ENCODE peak calls at places on chromosomes 6 and 20, in six cellular contexts. Z is H1, G is IMR-90, T is H9, E is trophoblast cell, B is mesenchymal stem cell. S is an unnamed sample.

GRCh38 chr6:140174509-140174908 is 800.1 kb upstream of the CITED2 start:
- DNase-seq in G (peak), Z (no peak), B (peak), E (peak), T (no peak), S (no peak)

GRCh38 chr6:93352604-93353003 is 66.8 kb downstream of the EPHA7 start:
- DNase-seq in Z (no peak), E (no peak), T (no peak), B (no peak), G (no peak), S (no peak)

GRCh38 chr20:23884771-23885162 is 5.2 kb upstream of the CST5 start:
- DNase-seq in Z (no peak), G (no peak), B (no peak), T (no peak), E (no peak), S (no peak)

GRCh38 chr6:9039258-9039657 is 603.9 kb upstream of the SLC35B3 start:
- DNase-seq in B (no peak), T (no peak), G (no peak), E (peak), Z (no peak), S (no peak)

GRCh38 chr6:47924001-47924400 is 142.2 kb downstream of the OPN5 start:
- DNase-seq in G (no peak), T (no peak), B (no peak), Z (no peak), E (no peak), S (no peak)

GRCh38 chr6:156423075-156423474 is 354.1 kb upstream of the ARID1B start:
- DNase-seq in B (peak), E (no peak), Z (no peak), G (no peak), T (no peak), S (no peak)

GRCh38 chr6:10434235-10434634 is 19.4 kb upstream of the TFAP2A start:
- DNase-seq in B (no peak), Z (no peak), G (peak), T (no peak), E (peak), S (no peak)

GRCh38 chr6:71294121-71294523 is 5.5 kb downstream of the OGFRL1 start:
- DNase-seq in E (no peak), G (peak), Z (no peak), B (peak), T (no peak), S (no peak)

GRCh38 chr6:99604161-99605073 is 2.2 kb upstream of the PRDM13 start:
- DNase-seq in T (peak), B (no peak), E (no peak), G (no peak), Z (peak), S (no peak)

GRCh38 chr20:57065646-57066045 is 200.8 kb downstream of the BMP7 start:
- DNase-seq in B (peak), E (peak), Z (no peak), G (no peak), T (no peak), S (no peak)

GRCh38 chr6:155188707-155189496 is 74.9 kb upstream of the CLDN20 start:
- DNase-seq in Z (no peak), B (peak), E (no peak), T (no peak), G (peak), S (no peak)

GRCh38 chr6:125183391-125183790 is 29.8 kb downstream of the TPD52L1 start:
- DNase-seq in E (no peak), B (peak), Z (no peak), G (no peak), T (no peak), S (no peak)

GRCh38 chr6:108714012-108714773 is 134.0 kb upstream of the ARMC2 start:
- DNase-seq in E (no peak), Z (no peak), G (peak), B (peak), T (no peak), S (no peak)

GRCh38 chr6:85405853-85406198 is 44.1 kb upstream of the NT5E start:
- DNase-seq in E (peak), T (no peak), B (no peak), Z (no peak), G (no peak), S (no peak)

GRCh38 chr6:3697609-3698008 is 53.9 kb downstream of the PXDC1 start:
- DNase-seq in G (peak), E (peak), T (no peak), B (peak), Z (no peak), S (no peak)

GRCh38 chr6:157707576-157707975 is 115.5 kb upstream of the SNX9 start:
- DNase-seq in B (no peak), T (no peak), E (no peak), G (no peak), Z (no peak), S (no peak)

GRCh38 chr6:20534906-20535305 is 649 bp downstream of the CDKAL1 start:
- DNase-seq in E (no peak), Z (peak), B (no peak), G (no peak), T (no peak), S (no peak)

GRCh38 chr20:6819599-6819998 is 52.1 kb downstream of the BMP2 start:
- DNase-seq in T (no peak), G (no peak), B (peak), E (no peak), Z (no peak), S (no peak)

GRCh38 chr20:6311097-6311496 is 188.3 kb upstream of the FERMT1 start:
- DNase-seq in E (no peak), Z (no peak), G (no peak), B (no peak), T (no peak), S (no peak)

GRCh38 chr6:46104209-46104608 is 25.6 kb upstream of the ENPP4 start:
- DNase-seq in E (no peak), G (no peak), T (no peak), Z (no peak), B (no peak), S (no peak)

GRCh38 chr20:54361485-54361884 is 113.9 kb upstream of the DOK5 start:
- DNase-seq in B (no peak), T (no peak), Z (no peak), G (no peak), E (no peak), S (no peak)

GRCh38 chr20:54364919-54365318 is 110.5 kb upstream of the DOK5 start:
- DNase-seq in G (no peak), E (peak), B (no peak), Z (no peak), T (no peak), S (no peak)

GRCh38 chr20:54364365-54364764 is 111.0 kb upstream of the DOK5 start:
- DNase-seq in B (no peak), E (no peak), G (no peak), Z (no peak), T (no peak), S (no peak)

GRCh38 chr20:54366669-54367068 is 108.7 kb upstream of the DOK5 start:
- DNase-seq in T (no peak), E (no peak), Z (no peak), B (no peak), G (no peak), S (no peak)

GRCh38 chr20:54362283-54362682 is 113.1 kb upstream of the DOK5 start:
- DNase-seq in Z (no peak), B (no peak), G (no peak), T (no peak), E (no peak), S (no peak)
- H3K23ac ChIP-seq in Z (no peak), B (no peak), G (no peak), T (no peak), E (no peak), S (no peak)

GRCh38 chr6:28863607-28864320 is 60.0 kb downstream of the TRIM27 start:
- DNase-seq in Z (peak), T (peak), B (peak), G (peak), E (peak), S (peak)
- H2AFZ ChIP-seq in Z (peak), T (peak), B (peak), G (peak), E (peak), S (peak)

GRCh38 chr6:105985098-105985815 is 100.9 kb upstream of the PRDM1 start:
- DNase-seq in G (no peak), E (no peak), Z (no peak), B (peak), T (no peak), S (no peak)

GRCh38 chr6:105981002-105981887 is 104.9 kb upstream of the PRDM1 start:
- DNase-seq in Z (peak), E (no peak), B (peak), G (no peak), T (peak), S (no peak)

GRCh38 chr6:105983763-105984162 is 102.4 kb upstream of the PRDM1 start:
- DNase-seq in E (no peak), Z (no peak), G (no peak), B (no peak), T (no peak), S (no peak)

GRCh38 chr6:105982761-105983600 is 103.2 kb upstream of the PRDM1 start:
- DNase-seq in G (no peak), E (no peak), Z (no peak), B (no peak), T (no peak), S (no peak)

DNA sequence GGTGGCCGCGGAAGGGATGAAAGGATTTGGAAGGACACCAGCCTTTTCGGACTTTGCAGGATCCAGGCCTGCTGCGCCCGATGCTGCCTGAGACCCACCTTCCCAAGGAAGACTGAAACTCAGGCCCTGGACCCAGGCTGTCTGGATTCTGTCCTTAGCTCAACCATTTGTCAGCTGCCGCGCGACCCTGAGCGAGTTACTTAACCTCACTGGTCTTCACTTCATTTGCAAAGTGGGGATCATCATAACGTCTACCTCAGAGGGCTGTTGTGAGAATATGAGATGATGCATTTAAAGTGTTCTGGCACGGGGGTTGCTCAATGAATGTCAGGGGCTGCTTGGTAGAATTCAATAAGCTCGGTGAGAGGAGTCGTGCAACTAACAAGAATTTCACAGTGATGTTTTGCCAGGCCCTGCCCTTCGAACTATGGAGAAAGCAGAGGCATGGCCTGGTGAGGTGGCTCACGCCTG is 104.2 kb upstream of the PRDM1 start:
- DNase-seq in B (no peak), T (no peak), G (no peak), E (no peak), Z (peak), S (no peak)
- H3K23ac ChIP-seq in B (no peak), T (no peak), G (no peak), E (no peak), Z (no peak), S (no peak)

GRCh38 chr6:28807682-28808280 is 116.0 kb downstream of the TRIM27 start:
- DNase-seq in B (peak), E (peak), Z (peak), T (peak), G (peak), S (no peak)

GRCh38 chr6:28808383-28808782 is 115.4 kb downstream of the TRIM27 start:
- DNase-seq in Z (no peak), G (no peak), B (no peak), E (no peak), T (no peak), S (no peak)

GRCh38 chr6:28811873-28812272 is 111.9 kb downstream of the TRIM27 start:
- DNase-seq in B (peak), T (no peak), E (no peak), Z (no peak), G (peak), S (no peak)

GRCh38 chr6:28810655-28811053 is 113.1 kb downstream of the TRIM27 start:
- DNase-seq in B (no peak), G (no peak), T (no peak), Z (no peak), E (no peak), S (no peak)

DNA sequence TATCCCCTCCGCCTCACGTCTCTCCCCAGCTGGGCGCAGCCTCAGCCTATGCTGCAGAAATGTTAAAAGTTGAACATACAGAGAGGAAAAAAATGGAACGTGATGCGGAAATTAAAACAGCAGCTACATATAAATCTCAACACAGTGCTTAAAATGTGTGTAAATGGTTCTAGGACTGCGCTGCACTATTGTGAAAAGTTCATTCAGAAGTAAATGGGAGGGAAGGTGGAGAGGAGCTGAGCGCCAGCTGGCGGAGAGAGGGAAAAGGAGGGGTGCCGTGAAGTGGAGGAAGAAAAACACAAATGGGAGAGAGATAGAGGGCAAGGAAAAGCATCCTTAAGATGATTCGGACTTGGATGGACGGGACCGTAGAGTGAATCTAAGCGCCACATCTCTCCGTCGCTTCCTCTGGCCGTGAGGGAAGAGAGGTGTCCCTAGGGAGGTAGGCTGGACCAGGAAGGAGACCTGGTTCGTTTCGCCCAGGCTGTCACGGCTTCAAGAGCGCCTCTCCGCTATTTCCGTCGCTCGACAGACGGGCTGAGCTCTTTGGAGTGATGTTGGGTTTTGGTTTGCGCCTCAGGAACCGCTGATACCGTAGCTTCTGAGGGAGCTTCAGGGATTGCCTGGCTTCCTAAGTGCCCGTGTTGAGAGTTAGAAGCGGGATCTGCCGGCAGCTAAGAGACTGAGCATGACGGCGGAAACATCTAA is 113.7 kb downstream of the TRIM27 start:
- DNase-seq in Z (no peak), E (peak), B (peak), G (no peak), T (peak), S (no peak)
- H2AFZ ChIP-seq in Z (no peak), E (no peak), B (peak), G (peak), T (no peak), S (no peak)

DNA sequence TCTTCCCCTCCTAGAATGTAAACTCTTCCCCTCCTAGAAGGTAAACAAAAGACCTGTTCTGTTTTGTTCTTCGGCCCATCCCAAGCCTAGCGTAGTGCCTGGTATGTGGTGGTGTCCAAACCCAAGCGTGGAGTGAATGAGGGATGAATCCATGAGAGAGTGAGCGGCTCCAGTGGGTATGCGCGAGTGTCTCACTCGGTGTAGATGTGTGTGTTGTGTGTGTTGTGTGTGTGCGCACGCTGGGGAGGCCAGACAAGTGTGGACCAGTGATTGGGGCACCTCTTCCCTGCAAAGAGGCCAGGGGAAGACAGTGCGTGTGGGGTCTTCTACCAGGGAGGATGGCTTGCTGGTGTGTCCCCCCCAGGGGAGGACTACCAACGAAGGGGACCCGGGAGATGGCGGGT is 392 bp upstream of the SLC2A10 start:
- DNase-seq in G (no peak), Z (no peak), B (no peak), T (no peak), E (peak), S (no peak)
- H3K23ac ChIP-seq in G (peak), Z (no peak), B (no peak), T (no peak), E (no peak), S (peak)

DNA sequence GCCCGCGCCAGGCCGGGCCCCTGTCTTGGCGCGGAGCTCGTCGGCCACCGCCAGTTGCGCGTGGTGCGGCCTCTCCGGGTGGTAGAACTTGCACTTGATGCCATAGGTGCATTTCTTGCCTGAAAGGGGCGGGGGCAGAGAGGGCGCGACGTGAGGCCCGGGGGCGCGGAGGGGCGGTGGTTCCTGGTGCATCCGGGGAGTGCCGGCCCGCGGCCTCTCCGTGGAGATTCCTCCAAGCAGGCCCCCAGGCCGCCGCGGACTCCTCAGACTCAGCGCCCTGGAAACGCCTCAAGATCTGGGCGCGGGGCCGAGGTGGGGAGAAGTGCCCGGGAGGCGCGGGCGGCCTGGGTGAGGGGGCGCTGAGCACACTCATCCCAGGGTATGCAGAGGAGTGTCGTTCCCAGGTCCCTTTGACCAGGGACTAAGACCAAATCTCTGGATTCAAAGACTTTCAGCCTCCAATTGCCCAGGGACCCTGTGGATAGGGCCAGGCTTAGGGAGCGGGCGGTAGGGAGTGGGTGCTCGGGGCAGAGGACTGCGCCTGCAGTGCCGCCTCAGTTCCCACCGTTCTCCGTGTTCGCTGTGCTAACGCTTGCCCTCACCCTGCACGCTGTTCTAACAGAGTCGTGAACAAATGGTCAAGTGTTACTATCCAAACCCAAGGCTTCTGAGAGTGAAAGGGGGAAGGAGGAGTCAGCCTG is 33.3 kb downstream of the ZC3H12D start:
- DNase-seq in G (no peak), Z (peak), T (no peak), E (no peak), B (no peak), S (no peak)
- H2AFZ ChIP-seq in G (no peak), Z (peak), T (no peak), E (peak), B (no peak), S (peak)

DNA sequence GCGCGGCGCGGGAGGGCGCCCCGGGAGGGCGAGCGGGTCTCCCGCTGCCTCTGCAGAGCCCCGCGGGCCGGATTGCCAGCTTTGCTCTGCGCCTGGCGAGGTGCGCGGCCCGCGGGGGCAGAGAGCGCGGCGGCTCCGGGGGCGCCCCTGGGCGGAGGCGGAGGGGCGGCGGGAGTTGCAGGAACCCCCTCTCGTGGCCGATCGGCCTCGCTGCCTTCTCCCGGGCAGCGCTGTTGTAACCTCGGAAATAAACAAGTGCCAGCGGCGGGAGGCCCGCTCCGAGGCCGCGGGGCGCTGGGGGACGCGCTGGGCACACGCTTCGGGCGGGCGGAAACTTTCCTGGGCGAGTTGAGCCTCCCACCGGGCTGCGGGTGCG is 1.2 kb downstream of the CDH4 start:
- DNase-seq in G (peak), T (peak), E (no peak), Z (peak), B (peak), S (peak)
- H3K23ac ChIP-seq in G (no peak), T (no peak), E (no peak), Z (no peak), B (no peak), S (peak)

GRCh38 chr6:18693923-18694322 is 306.8 kb downstream of the RNF144B start:
- DNase-seq in T (no peak), G (no peak), B (no peak), E (no peak), Z (no peak), S (no peak)
- H2AFZ ChIP-seq in T (no peak), G (no peak), B (no peak), E (no peak), Z (no peak), S (peak)

GRCh38 chr6:131769385-131770141 is 38.3 kb upstream of the ENPP1 start:
- DNase-seq in E (no peak), B (no peak), G (no peak), T (no peak), Z (no peak), S (no peak)
- H3K23ac ChIP-seq in E (no peak), B (no peak), G (no peak), T (no peak), Z (no peak), S (no peak)

GRCh38 chr6:76788154-76788553 is 675.1 kb downstream of the HTR1B start:
- DNase-seq in E (no peak), T (no peak), Z (no peak), G (no peak), B (no peak), S (no peak)

GRCh38 chr6:76790045-76790796 is 673.1 kb downstream of the HTR1B start:
- DNase-seq in T (no peak), G (no peak), E (no peak), B (no peak), Z (no peak), S (no peak)

GRCh38 chr6:76792394-76792793 is 670.9 kb downstream of the HTR1B start:
- DNase-seq in T (no peak), E (peak), B (peak), G (peak), Z (no peak), S (no peak)

GRCh38 chr6:76789580-76789979 is 673.7 kb downstream of the HTR1B start:
- DNase-seq in G (no peak), Z (no peak), T (no peak), B (no peak), E (no peak), S (no peak)

DNA sequence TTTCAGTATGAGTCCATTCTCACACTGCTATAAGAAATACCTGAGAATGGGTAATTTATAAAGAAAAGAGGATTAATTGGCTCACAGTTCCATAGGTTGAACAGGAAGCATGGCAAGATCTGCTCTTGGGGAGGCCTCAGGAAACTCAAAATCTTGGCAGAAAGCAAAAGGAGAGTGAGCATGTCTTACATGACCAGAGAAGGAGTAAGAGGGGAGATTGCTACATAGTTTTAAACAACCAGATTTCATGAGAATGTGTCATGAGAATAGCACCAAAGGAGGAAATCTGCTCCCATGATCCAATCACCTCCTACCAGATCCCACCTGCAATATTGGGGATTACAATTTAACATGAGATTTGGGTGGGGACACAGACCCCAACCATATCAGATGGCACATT is 672.4 kb downstream of the HTR1B start:
- DNase-seq in T (no peak), Z (no peak), B (no peak), G (no peak), E (peak), S (no peak)
- H2AFZ ChIP-seq in T (no peak), Z (no peak), B (no peak), G (no peak), E (no peak), S (no peak)

S was measured in neuronal stem cell.